ENCODE peak calls at places on chromosomes 5 and 9, in five cellular contexts. M is left lung, V is H1, P is WERI-Rb-1, J is HFF-Myc. X is an unnamed sample.

GRCh38 chr9:92563701-92564100 is 27.9 kb upstream of the ECM2 start:
- DNase-seq in M (no peak), V (no peak), P (no peak), J (no peak), X (no peak)

GRCh38 chr5:95761771-95762680 is 30.9 kb downstream of the RHOBTB3 start:
- DNase-seq in M (no peak), J (peak), V (no peak), P (peak), X (peak)

GRCh38 chr9:84296146-84296843 is 44.3 kb downstream of the SLC28A3 start:
- DNase-seq in V (no peak), J (peak), M (peak), P (no peak), X (no peak)

GRCh38 chr9:126162611-126163381 is 163.8 kb upstream of the MVB12B start:
- DNase-seq in P (no peak), M (no peak), V (no peak), J (no peak), X (no peak)

GRCh38 chr9:88658311-88658822 is 123.4 kb downstream of the NXNL2 start:
- DNase-seq in J (no peak), P (no peak), M (no peak), V (no peak), X (peak)

GRCh38 chr9:130041648-130042405 is 1.2 kb downstream of the FNBP1 start:
- DNase-seq in M (no peak), J (no peak), P (peak), V (no peak), X (no peak)

GRCh38 chr9:136010615-136011341 is 49.6 kb upstream of the UBAC1 start:
- DNase-seq in V (no peak), J (no peak), P (no peak), M (no peak), X (no peak)

GRCh38 chr9:12640866-12641636 is 52.1 kb upstream of the TYRP1 start:
- DNase-seq in P (no peak), M (no peak), V (no peak), J (no peak), X (no peak)

GRCh38 chr5:165321912-165322311 is 1816.5 kb downstream of the MAT2B start:
- DNase-seq in M (no peak), V (no peak), P (no peak), J (no peak), X (peak)

GRCh38 chr9:132160802-132161742 is 786 bp upstream of the NTNG2 start:
- DNase-seq in J (no peak), M (no peak), P (peak), V (no peak), X (no peak)

GRCh38 chr5:66864240-66864884 is 268.2 kb downstream of the MAST4 start:
- DNase-seq in M (no peak), V (no peak), J (peak), P (peak), X (no peak)

GRCh38 chr5:15021286-15022046 is 149.9 kb upstream of the ANKH start:
- DNase-seq in J (no peak), V (no peak), P (no peak), M (no peak), X (no peak)

GRCh38 chr5:158812381-158812780 is 287.3 kb downstream of the EBF1 start:
- DNase-seq in J (no peak), M (peak), V (no peak), P (no peak), X (no peak)

GRCh38 chr5:94463739-94464138 is 154.7 kb downstream of the KIAA0825 start:
- DNase-seq in M (no peak), P (no peak), J (no peak), V (no peak), X (peak)

GRCh38 chr5:171432076-171432475 is 12.6 kb downstream of the FGF18 start:
- DNase-seq in M (no peak), P (no peak), V (no peak), J (no peak), X (no peak)

GRCh38 chr9:16637218-16637617 is 233.3 kb downstream of the BNC2 start:
- DNase-seq in M (no peak), J (no peak), V (no peak), P (no peak), X (no peak)

GRCh38 chr5:65981969-65982368 is 55.6 kb downstream of the ERBIN start:
- DNase-seq in J (no peak), P (no peak), M (no peak), V (no peak), X (no peak)

GRCh38 chr5:18281947-18282557 is 647.8 kb downstream of the TAF11L14 start:
- DNase-seq in V (no peak), M (no peak), J (peak), P (no peak), X (peak)

GRCh38 chr5:98941131-98941883 is 12.5 kb upstream of the CHD1 start:
- DNase-seq in V (no peak), J (no peak), M (no peak), P (peak), X (no peak)

GRCh38 chr5:138353550-138353893 is 1.0 kb downstream of the KDM3B start:
- DNase-seq in P (no peak), V (no peak), J (no peak), M (no peak), X (no peak)

GRCh38 chr5:58383459-58383858 is 76.4 kb downstream of the PLK2 start:
- DNase-seq in M (no peak), V (no peak), P (no peak), J (no peak), X (no peak)

GRCh38 chr5:87190041-87190440 is 77.6 kb upstream of the RASA1 start:
- DNase-seq in J (no peak), M (no peak), V (no peak), P (no peak), X (no peak)

GRCh38 chr5:78544531-78545200 is 103.9 kb downstream of the LHFPL2 start:
- DNase-seq in P (no peak), J (peak), M (no peak), V (no peak), X (peak)

GRCh38 chr5:180799902-180800801 is 2.5 kb downstream of the MGAT1 start:
- DNase-seq in V (no peak), J (no peak), M (no peak), P (no peak), X (no peak)

GRCh38 chr5:168168978-168169696 is 122.3 kb upstream of the WWC1 start:
- DNase-seq in M (no peak), J (no peak), V (no peak), P (no peak), X (no peak)

GRCh38 chr5:66769839-66770617 is 173.8 kb downstream of the MAST4 start:
- DNase-seq in M (no peak), J (no peak), P (peak), V (peak), X (no peak)

GRCh38 chr9:130847306-130848217 is 12.5 kb downstream of the ABL1 start:
- DNase-seq in J (peak), M (peak), P (no peak), V (no peak), X (peak)

GRCh38 chr5:137496919-137497318 is 2.2 kb downstream of the SPOCK1 start:
- DNase-seq in P (no peak), M (no peak), V (no peak), J (peak), X (no peak)

GRCh38 chr5:76701298-76701697 is 14.6 kb upstream of the F2R start:
- DNase-seq in P (no peak), M (no peak), J (no peak), V (no peak), X (peak)

GRCh38 chr5:52043543-52043942 is 660.3 kb downstream of the ISL1 start:
- DNase-seq in J (no peak), M (no peak), V (no peak), P (no peak), X (no peak)
- H3K4me3 ChIP-seq in J (no peak), M (no peak), V (no peak), P (no peak), X (no peak)

DNA sequence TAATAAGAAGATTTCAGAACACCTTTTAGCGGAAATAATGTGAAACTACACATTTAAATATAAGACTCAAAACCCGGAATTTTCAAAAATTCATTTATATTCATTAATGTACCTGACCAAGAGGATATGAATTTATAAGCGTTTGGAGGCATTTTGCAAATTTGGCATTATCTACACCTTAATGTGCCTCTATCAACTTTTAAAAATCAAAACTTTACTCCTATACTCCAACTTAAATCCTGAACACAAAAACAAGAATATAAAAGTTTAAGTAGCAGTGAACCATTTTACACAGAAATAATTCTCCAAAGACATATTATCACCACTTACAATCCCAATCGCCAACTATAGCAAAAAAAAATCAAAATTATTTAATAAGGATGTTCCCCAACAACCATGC is 3.9 kb downstream of the ZNF608 start:
- DNase-seq in J (no peak), M (no peak), V (no peak), P (no peak), X (no peak)
- H3K4me3 ChIP-seq in J (peak), M (peak), V (peak), P (peak), X (peak)

DNA sequence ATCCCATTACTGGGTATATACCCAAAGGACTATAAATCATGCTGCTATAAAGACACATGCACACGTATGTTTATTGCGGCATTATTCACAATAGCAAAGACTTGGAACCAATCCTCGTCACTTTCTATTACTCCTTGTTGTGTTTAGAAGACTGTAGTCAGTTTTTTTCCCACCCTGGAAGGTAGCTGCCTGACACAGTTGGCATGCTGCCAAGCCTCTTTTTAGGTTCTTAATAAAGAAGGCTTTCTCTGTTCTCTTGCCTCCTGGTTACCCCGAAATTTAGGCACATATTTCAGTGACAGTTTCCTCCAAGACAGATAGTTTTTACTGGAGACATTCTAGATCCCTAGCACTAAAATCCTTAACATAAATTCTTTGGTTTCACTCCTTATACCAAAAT is 205.4 kb upstream of the PCSK5 start:
- DNase-seq in J (no peak), M (no peak), P (no peak), V (no peak), X (no peak)
- H3K4me3 ChIP-seq in J (no peak), M (no peak), P (no peak), V (no peak), X (no peak)

GRCh38 chr5:173180331-173180730 is 36.0 kb downstream of the BNIP1 start:
- DNase-seq in P (no peak), M (no peak), V (no peak), J (no peak), X (no peak)

GRCh38 chr5:173175523-173175922 is 31.2 kb downstream of the BNIP1 start:
- DNase-seq in M (no peak), V (no peak), P (no peak), J (no peak), X (no peak)

GRCh38 chr5:173178369-173178910 is 34.1 kb downstream of the BNIP1 start:
- DNase-seq in J (no peak), M (no peak), P (no peak), V (no peak), X (no peak)
- H3K4me3 ChIP-seq in J (no peak), M (no peak), P (no peak), V (no peak), X (no peak)

GRCh38 chr9:94655739-94656138 is 16.4 kb upstream of the FBP1 start:
- DNase-seq in M (no peak), V (no peak), J (no peak), P (no peak), X (no peak)
- H3K4me3 ChIP-seq in M (no peak), V (no peak), J (no peak), P (no peak), X (peak)

DNA sequence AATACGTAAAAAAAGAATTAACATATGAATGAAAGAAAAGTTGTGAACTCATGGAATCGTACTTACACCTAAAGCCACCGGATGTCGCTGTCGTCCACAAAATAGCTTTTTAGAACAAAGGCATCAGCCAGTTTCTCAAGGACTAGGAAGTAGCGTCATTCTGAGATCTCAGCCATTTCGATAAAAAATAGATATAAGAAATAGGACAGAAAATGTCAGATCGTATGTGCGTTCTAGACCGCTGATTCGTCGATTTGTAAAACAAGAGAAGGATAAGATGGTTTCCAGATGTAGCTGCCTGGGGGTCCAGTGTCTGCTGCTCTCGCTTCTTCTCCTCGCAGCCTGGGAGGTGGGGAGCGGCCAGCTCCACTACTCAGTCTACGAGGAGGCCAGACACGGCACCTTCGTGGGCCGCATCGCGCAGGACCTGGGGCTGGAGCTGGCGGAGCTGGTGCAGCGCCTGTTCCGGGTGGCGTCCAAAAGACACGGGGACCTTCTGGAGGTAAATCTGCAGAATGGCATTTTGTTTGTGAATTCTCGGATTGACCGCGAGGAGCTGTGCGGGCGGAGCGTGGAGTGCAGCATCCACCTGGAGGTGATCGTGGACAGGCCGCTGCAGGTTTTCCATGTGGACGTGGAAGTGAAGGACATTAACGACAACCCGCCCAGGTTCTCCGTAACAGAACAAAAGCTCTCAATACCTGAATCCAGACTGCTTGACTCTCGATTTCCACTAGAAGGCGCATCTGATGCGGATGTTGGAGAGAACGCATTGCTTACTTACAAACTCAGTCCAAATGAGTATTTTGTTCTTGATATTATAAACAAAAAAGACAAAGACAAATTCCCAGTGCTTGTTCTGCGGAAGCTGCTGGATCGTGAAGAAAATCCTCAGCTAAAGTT is at the start of gene PCDHA10:
- DNase-seq in V (no peak), P (no peak), M (no peak), J (no peak), X (no peak)
- H3K4me3 ChIP-seq in V (peak), P (no peak), M (no peak), J (no peak), X (no peak)

DNA sequence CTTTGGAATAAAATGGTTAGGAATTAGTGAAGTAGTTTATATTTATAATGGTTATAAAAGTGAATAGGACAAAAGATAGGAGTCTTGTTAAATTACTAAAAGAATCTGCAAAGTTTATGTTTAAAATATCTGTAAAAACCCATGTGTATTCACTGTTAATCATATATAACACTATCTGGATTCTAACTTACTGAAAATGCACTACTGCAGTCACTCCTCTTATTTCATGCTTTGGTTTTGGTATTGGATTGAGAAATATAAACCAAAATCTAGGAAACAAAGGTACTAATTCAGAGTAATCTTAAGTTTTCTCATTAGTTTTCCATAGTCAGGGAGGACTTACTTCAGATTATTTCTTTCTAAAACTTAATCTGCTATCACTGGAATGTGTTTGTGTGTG is 49.5 kb downstream of the ST8SIA4 start:
- DNase-seq in P (no peak), J (no peak), M (no peak), V (no peak), X (no peak)
- H3K4me3 ChIP-seq in P (no peak), J (no peak), M (no peak), V (no peak), X (no peak)

GRCh38 chr5:61626639-61627282 is 294.7 kb downstream of the ZSWIM6 start:
- DNase-seq in M (no peak), P (no peak), J (no peak), V (no peak), X (no peak)
- H3K4me3 ChIP-seq in M (peak), P (no peak), J (no peak), V (peak), X (no peak)

GRCh38 chr9:68975644-68976043 is 38.3 kb downstream of the PRKACG start:
- DNase-seq in M (no peak), P (no peak), V (no peak), J (no peak), X (no peak)
- H3K4me3 ChIP-seq in M (no peak), P (no peak), V (no peak), J (no peak), X (no peak)

DNA sequence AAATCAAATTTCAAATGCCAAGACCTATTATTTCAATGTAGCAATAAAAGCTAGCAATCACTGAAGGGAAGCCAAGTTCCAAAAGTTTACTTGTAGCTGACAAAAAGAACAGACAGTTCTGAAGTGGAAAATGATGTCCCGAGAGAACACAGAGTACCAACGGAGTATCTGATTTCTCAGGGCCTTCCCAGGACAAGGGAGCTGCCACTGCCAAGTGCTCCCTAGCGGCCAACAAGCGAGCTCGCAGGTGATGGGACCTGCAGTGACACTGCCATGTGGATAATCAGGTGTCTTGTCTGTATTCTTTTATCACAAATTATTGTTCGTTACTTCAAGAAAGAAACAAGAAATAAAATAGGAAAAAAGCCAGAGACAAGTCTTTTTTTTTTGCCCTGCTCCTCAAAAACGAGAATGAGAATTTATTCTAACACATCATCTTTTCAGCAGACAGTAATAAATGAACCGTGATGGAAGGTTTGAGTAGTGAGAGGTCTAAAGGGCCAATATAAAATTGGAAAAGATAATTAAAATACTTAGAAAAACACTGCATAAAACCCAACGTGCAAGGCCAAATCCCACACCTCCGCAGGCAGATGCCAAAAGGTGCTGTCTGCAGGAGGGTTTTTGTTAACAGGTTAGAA is 159.4 kb downstream of the MYO10 start:
- DNase-seq in P (no peak), M (no peak), J (no peak), V (no peak), X (peak)
- H3K4me3 ChIP-seq in P (no peak), M (no peak), J (no peak), V (no peak), X (no peak)

X was measured in skeletal muscle cell.